ENCODE peak calls at places on chromosomes 11 and 22, in ten cellular contexts. One of them, this sample, is unnamed.

GRCh38 chr22:35684270-35684700 is 33.4 kb upstream of the APOL5 start:
- DNase-seq in Caco-2: no peak
- DNase-seq in Calu3: peak; percentile 10
- DNase-seq in A549: peak; percentile 25
- DNase-seq in CD4-positive, alpha-beta T cell: no peak
- DNase-seq in WTC11: peak; percentile 39
- DNase-seq in astrocyte of the cerebellum: no peak
- DNase-seq in epithelial cell of esophagus: peak; percentile 24
- DNase-seq in left ventricle myocardium inferior: no peak
- DNase-seq in lower lobe of right lung: no peak
- DNase-seq in this sample: no peak

GRCh38 chr22:35230839-35231584 is 26.3 kb upstream of the HMGXB4 start:
- DNase-seq in Calu3: peak; percentile 4
- DNase-seq in CD4-positive, alpha-beta T cell: no peak
- DNase-seq in lower lobe of right lung: no peak
- DNase-seq in left ventricle myocardium inferior: no peak
- DNase-seq in epithelial cell of esophagus: no peak
- DNase-seq in A549: peak; percentile 48
- DNase-seq in WTC11: no peak
- DNase-seq in Caco-2: no peak
- DNase-seq in astrocyte of the cerebellum: no peak
- DNase-seq in this sample: no peak

GRCh38 chr11:118916842-118917388 is 8.8 kb downstream of the BCL9L start:
- DNase-seq in CD4-positive, alpha-beta T cell: no peak
- DNase-seq in Calu3: no peak
- DNase-seq in WTC11: peak; percentile 67
- DNase-seq in Caco-2: peak; percentile 99
- DNase-seq in epithelial cell of esophagus: peak; percentile 65
- DNase-seq in astrocyte of the cerebellum: no peak
- DNase-seq in left ventricle myocardium inferior: peak; percentile 75
- DNase-seq in lower lobe of right lung: no peak
- DNase-seq in A549: peak; percentile 81
- DNase-seq in this sample: no peak

GRCh38 chr11:111870113-111870512 is 1.3 kb downstream of the ALG9 start:
- DNase-seq in left ventricle myocardium inferior: no peak
- DNase-seq in epithelial cell of esophagus: peak; percentile 54
- DNase-seq in WTC11: no peak
- DNase-seq in Caco-2: no peak
- DNase-seq in astrocyte of the cerebellum: no peak
- DNase-seq in lower lobe of right lung: no peak
- DNase-seq in A549: no peak
- DNase-seq in CD4-positive, alpha-beta T cell: no peak
- DNase-seq in Calu3: no peak
- DNase-seq in this sample: no peak

GRCh38 chr11:116918925-116919653 is 81.7 kb upstream of the APOA1 start:
- DNase-seq in Caco-2: no peak
- DNase-seq in astrocyte of the cerebellum: no peak
- DNase-seq in Calu3: no peak
- DNase-seq in lower lobe of right lung: no peak
- DNase-seq in A549: no peak
- DNase-seq in WTC11: no peak
- DNase-seq in epithelial cell of esophagus: no peak
- DNase-seq in left ventricle myocardium inferior: no peak
- DNase-seq in CD4-positive, alpha-beta T cell: no peak
- DNase-seq in this sample: no peak

GRCh38 chr22:31905356-31905755 is 39.0 kb upstream of the YWHAH start:
- DNase-seq in A549: no peak
- DNase-seq in lower lobe of right lung: no peak
- DNase-seq in WTC11: no peak
- DNase-seq in Calu3: no peak
- DNase-seq in CD4-positive, alpha-beta T cell: no peak
- DNase-seq in epithelial cell of esophagus: no peak
- DNase-seq in Caco-2: no peak
- DNase-seq in left ventricle myocardium inferior: no peak
- DNase-seq in astrocyte of the cerebellum: no peak
- DNase-seq in this sample: no peak

GRCh38 chr11:93525601-93526000 is 17.6 kb downstream of the SMCO4 start:
- DNase-seq in epithelial cell of esophagus: no peak
- DNase-seq in Caco-2: no peak
- DNase-seq in A549: no peak
- DNase-seq in Calu3: no peak
- DNase-seq in astrocyte of the cerebellum: no peak
- DNase-seq in left ventricle myocardium inferior: no peak
- DNase-seq in WTC11: no peak
- DNase-seq in CD4-positive, alpha-beta T cell: no peak
- DNase-seq in lower lobe of right lung: no peak
- DNase-seq in this sample: no peak

GRCh38 chr11:44014968-44015623 is 32.7 kb upstream of the ACCSL start:
- DNase-seq in lower lobe of right lung: no peak
- DNase-seq in Calu3: no peak
- DNase-seq in A549: no peak
- DNase-seq in CD4-positive, alpha-beta T cell: no peak
- DNase-seq in epithelial cell of esophagus: no peak
- DNase-seq in Caco-2: no peak
- DNase-seq in astrocyte of the cerebellum: no peak
- DNase-seq in left ventricle myocardium inferior: no peak
- DNase-seq in WTC11: no peak
- DNase-seq in this sample: no peak

GRCh38 chr22:40462195-40462988 is 92.0 kb downstream of the SGSM3 start:
- DNase-seq in Caco-2: no peak
- DNase-seq in left ventricle myocardium inferior: no peak
- DNase-seq in epithelial cell of esophagus: no peak
- DNase-seq in A549: no peak
- DNase-seq in WTC11: no peak
- DNase-seq in lower lobe of right lung: no peak
- DNase-seq in astrocyte of the cerebellum: no peak
- DNase-seq in CD4-positive, alpha-beta T cell: peak; percentile 12
- DNase-seq in Calu3: no peak
- DNase-seq in this sample: no peak

GRCh38 chr11:85180528-85180927 is 446.6 kb downstream of the DLG2 start:
- DNase-seq in lower lobe of right lung: no peak
- DNase-seq in A549: no peak
- DNase-seq in epithelial cell of esophagus: no peak
- DNase-seq in astrocyte of the cerebellum: no peak
- DNase-seq in WTC11: no peak
- DNase-seq in Calu3: no peak
- DNase-seq in Caco-2: no peak
- DNase-seq in left ventricle myocardium inferior: no peak
- DNase-seq in CD4-positive, alpha-beta T cell: no peak
- DNase-seq in this sample: no peak

GRCh38 chr11:85187992-85188391 is 439.2 kb downstream of the DLG2 start:
- DNase-seq in Caco-2: no peak
- DNase-seq in lower lobe of right lung: no peak
- DNase-seq in WTC11: no peak
- DNase-seq in astrocyte of the cerebellum: no peak
- DNase-seq in A549: peak; percentile 29
- DNase-seq in CD4-positive, alpha-beta T cell: no peak
- DNase-seq in left ventricle myocardium inferior: no peak
- DNase-seq in epithelial cell of esophagus: no peak
- DNase-seq in Calu3: no peak
- DNase-seq in this sample: no peak

GRCh38 chr11:85182437-85183109 is 444.6 kb downstream of the DLG2 start:
- DNase-seq in CD4-positive, alpha-beta T cell: no peak
- DNase-seq in epithelial cell of esophagus: peak; percentile 49
- DNase-seq in WTC11: peak; percentile 23
- DNase-seq in A549: peak; percentile 57
- DNase-seq in Calu3: peak; percentile 18
- DNase-seq in astrocyte of the cerebellum: peak; percentile 6
- DNase-seq in Caco-2: peak; percentile 61
- DNase-seq in lower lobe of right lung: no peak
- DNase-seq in left ventricle myocardium inferior: no peak
- DNase-seq in this sample: no peak
- TF ChIP-seq CTCF in CD4-positive, alpha-beta T cell: no peak
- TF ChIP-seq CTCF in epithelial cell of esophagus: peak; percentile 58
- TF ChIP-seq CTCF in WTC11: no peak
- TF ChIP-seq CTCF in A549: no peak
- TF ChIP-seq CTCF in Calu3: peak; percentile 48
- TF ChIP-seq CTCF in astrocyte of the cerebellum: peak; percentile 55
- TF ChIP-seq CTCF in Caco-2: peak; percentile 72
- TF ChIP-seq CTCF in lower lobe of right lung: no peak
- TF ChIP-seq CTCF in left ventricle myocardium inferior: peak; percentile 42
- TF ChIP-seq CTCF in this sample: peak; percentile 11

GRCh38 chr22:33385611-33386010 is 327.4 kb upstream of the SYN3 start:
- DNase-seq in Calu3: no peak
- DNase-seq in Caco-2: no peak
- DNase-seq in CD4-positive, alpha-beta T cell: no peak
- DNase-seq in astrocyte of the cerebellum: no peak
- DNase-seq in lower lobe of right lung: no peak
- DNase-seq in left ventricle myocardium inferior: no peak
- DNase-seq in A549: no peak
- DNase-seq in epithelial cell of esophagus: no peak
- DNase-seq in WTC11: no peak
- DNase-seq in this sample: no peak

GRCh38 chr22:33382427-33382826 is 324.2 kb upstream of the SYN3 start:
- DNase-seq in lower lobe of right lung: no peak
- DNase-seq in astrocyte of the cerebellum: no peak
- DNase-seq in Caco-2: no peak
- DNase-seq in left ventricle myocardium inferior: no peak
- DNase-seq in CD4-positive, alpha-beta T cell: no peak
- DNase-seq in A549: peak; percentile 53
- DNase-seq in Calu3: no peak
- DNase-seq in epithelial cell of esophagus: no peak
- DNase-seq in WTC11: no peak
- DNase-seq in this sample: no peak

GRCh38 chr22:33389927-33390326 is 331.7 kb upstream of the SYN3 start:
- DNase-seq in A549: no peak
- DNase-seq in WTC11: no peak
- DNase-seq in Caco-2: no peak
- DNase-seq in lower lobe of right lung: no peak
- DNase-seq in left ventricle myocardium inferior: no peak
- DNase-seq in astrocyte of the cerebellum: peak; percentile 67
- DNase-seq in Calu3: no peak
- DNase-seq in epithelial cell of esophagus: no peak
- DNase-seq in CD4-positive, alpha-beta T cell: no peak
- DNase-seq in this sample: peak; percentile 24

GRCh38 chr22:33381531-33382406 is 323.6 kb upstream of the SYN3 start:
- DNase-seq in left ventricle myocardium inferior: no peak
- DNase-seq in Calu3: no peak
- DNase-seq in epithelial cell of esophagus: no peak
- DNase-seq in lower lobe of right lung: no peak
- DNase-seq in WTC11: no peak
- DNase-seq in CD4-positive, alpha-beta T cell: no peak
- DNase-seq in astrocyte of the cerebellum: no peak
- DNase-seq in A549: peak; percentile 88
- DNase-seq in Caco-2: peak; percentile 77
- DNase-seq in this sample: no peak

GRCh38 chr22:33386270-33386669 is 328.1 kb upstream of the SYN3 start:
- DNase-seq in epithelial cell of esophagus: no peak
- DNase-seq in A549: no peak
- DNase-seq in WTC11: no peak
- DNase-seq in Calu3: no peak
- DNase-seq in astrocyte of the cerebellum: no peak
- DNase-seq in lower lobe of right lung: no peak
- DNase-seq in left ventricle myocardium inferior: no peak
- DNase-seq in CD4-positive, alpha-beta T cell: no peak
- DNase-seq in Caco-2: no peak
- DNase-seq in this sample: no peak
- TF ChIP-seq CTCF in epithelial cell of esophagus: no peak
- TF ChIP-seq CTCF in A549: no peak
- TF ChIP-seq CTCF in WTC11: no peak
- TF ChIP-seq CTCF in Calu3: no peak
- TF ChIP-seq CTCF in astrocyte of the cerebellum: no peak
- TF ChIP-seq CTCF in lower lobe of right lung: no peak
- TF ChIP-seq CTCF in left ventricle myocardium inferior: no peak
- TF ChIP-seq CTCF in CD4-positive, alpha-beta T cell: no peak
- TF ChIP-seq CTCF in Caco-2: no peak
- TF ChIP-seq CTCF in this sample: no peak

GRCh38 chr22:39215070-39215396 is 29.7 kb downstream of the PDGFB start:
- DNase-seq in Calu3: no peak
- DNase-seq in CD4-positive, alpha-beta T cell: no peak
- DNase-seq in WTC11: no peak
- DNase-seq in left ventricle myocardium inferior: no peak
- DNase-seq in epithelial cell of esophagus: no peak
- DNase-seq in lower lobe of right lung: peak; percentile 13
- DNase-seq in A549: no peak
- DNase-seq in astrocyte of the cerebellum: no peak
- DNase-seq in Caco-2: no peak
- DNase-seq in this sample: no peak

GRCh38 chr22:39216143-39216490 is 28.7 kb downstream of the PDGFB start:
- DNase-seq in WTC11: no peak
- DNase-seq in Calu3: no peak
- DNase-seq in left ventricle myocardium inferior: no peak
- DNase-seq in epithelial cell of esophagus: no peak
- DNase-seq in Caco-2: peak; percentile 20
- DNase-seq in lower lobe of right lung: peak; percentile 34
- DNase-seq in A549: no peak
- DNase-seq in CD4-positive, alpha-beta T cell: no peak
- DNase-seq in astrocyte of the cerebellum: no peak
- DNase-seq in this sample: no peak

GRCh38 chr22:39214006-39214382 is 30.8 kb downstream of the PDGFB start:
- DNase-seq in Caco-2: peak; percentile 26
- DNase-seq in WTC11: no peak
- DNase-seq in Calu3: no peak
- DNase-seq in CD4-positive, alpha-beta T cell: no peak
- DNase-seq in lower lobe of right lung: peak; percentile 6
- DNase-seq in epithelial cell of esophagus: no peak
- DNase-seq in astrocyte of the cerebellum: no peak
- DNase-seq in left ventricle myocardium inferior: no peak
- DNase-seq in A549: no peak
- DNase-seq in this sample: no peak

GRCh38 chr22:39214383-39215069 is 30.3 kb downstream of the PDGFB start:
- DNase-seq in astrocyte of the cerebellum: no peak
- DNase-seq in left ventricle myocardium inferior: no peak
- DNase-seq in Caco-2: peak; percentile 80
- DNase-seq in WTC11: peak; percentile 57
- DNase-seq in Calu3: peak; percentile 76
- DNase-seq in epithelial cell of esophagus: peak; percentile 88
- DNase-seq in lower lobe of right lung: peak; percentile 28
- DNase-seq in A549: peak; percentile 21
- DNase-seq in CD4-positive, alpha-beta T cell: no peak
- DNase-seq in this sample: no peak

GRCh38 chr22:39215430-39216142 is 29.2 kb downstream of the PDGFB start:
- DNase-seq in A549: peak; percentile 27
- DNase-seq in lower lobe of right lung: peak; percentile 37
- DNase-seq in Caco-2: peak; percentile 23
- DNase-seq in astrocyte of the cerebellum: no peak
- DNase-seq in left ventricle myocardium inferior: no peak
- DNase-seq in WTC11: peak; percentile 58
- DNase-seq in Calu3: no peak
- DNase-seq in CD4-positive, alpha-beta T cell: no peak
- DNase-seq in epithelial cell of esophagus: no peak
- DNase-seq in this sample: no peak
- TF ChIP-seq CTCF in A549: peak; percentile 15
- TF ChIP-seq CTCF in lower lobe of right lung: peak; percentile 34
- TF ChIP-seq CTCF in Caco-2: peak; percentile 17
- TF ChIP-seq CTCF in astrocyte of the cerebellum: peak; percentile 23
- TF ChIP-seq CTCF in left ventricle myocardium inferior: peak; percentile 56
- TF ChIP-seq CTCF in WTC11: peak; percentile 23
- TF ChIP-seq CTCF in Calu3: peak; percentile 42
- TF ChIP-seq CTCF in CD4-positive, alpha-beta T cell: peak; percentile 14
- TF ChIP-seq CTCF in epithelial cell of esophagus: peak; percentile 24
- TF ChIP-seq CTCF in this sample: peak; percentile 42

DNA sequence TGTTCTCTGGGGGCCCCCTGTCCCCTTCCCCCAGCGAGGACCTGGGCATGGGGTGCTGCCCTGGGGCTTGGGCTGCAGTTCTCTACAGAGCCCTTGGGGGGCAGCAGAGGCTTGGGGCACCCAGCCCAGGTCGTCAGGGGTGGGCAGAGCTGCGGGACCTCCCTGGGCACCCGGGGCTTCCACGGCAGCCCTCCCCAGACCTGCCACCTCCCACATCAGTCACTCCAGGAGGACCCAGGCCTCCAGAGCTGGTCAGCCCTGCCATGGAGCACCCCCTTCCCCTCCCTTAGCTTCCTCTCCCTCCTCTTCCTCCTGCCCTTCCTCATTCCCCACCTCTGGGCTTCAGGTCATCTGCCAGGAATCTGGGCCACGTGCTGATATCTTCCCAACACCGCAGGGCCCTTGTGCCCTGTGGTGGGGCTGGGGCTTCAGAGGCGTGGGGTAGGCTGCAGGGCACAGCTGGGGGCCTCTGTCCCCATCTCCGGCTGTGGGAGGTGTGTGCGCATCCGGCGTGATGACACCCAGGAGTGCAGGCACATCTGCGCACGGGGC is 5.8 kb downstream of the TSPAN4 start:
- DNase-seq in left ventricle myocardium inferior: no peak
- DNase-seq in epithelial cell of esophagus: peak; percentile 31
- DNase-seq in A549: no peak
- DNase-seq in CD4-positive, alpha-beta T cell: peak; percentile 58
- DNase-seq in WTC11: peak; percentile 75
- DNase-seq in astrocyte of the cerebellum: no peak
- DNase-seq in Calu3: peak; percentile 75
- DNase-seq in Caco-2: no peak
- DNase-seq in lower lobe of right lung: no peak
- DNase-seq in this sample: no peak
- TF ChIP-seq CTCF in left ventricle myocardium inferior: peak; percentile 92
- TF ChIP-seq CTCF in epithelial cell of esophagus: peak; percentile 84
- TF ChIP-seq CTCF in A549: peak; percentile 64
- TF ChIP-seq CTCF in CD4-positive, alpha-beta T cell: peak; percentile 86
- TF ChIP-seq CTCF in WTC11: peak; percentile 83
- TF ChIP-seq CTCF in astrocyte of the cerebellum: peak; percentile 93
- TF ChIP-seq CTCF in Calu3: peak; percentile 89
- TF ChIP-seq CTCF in Caco-2: peak; percentile 84
- TF ChIP-seq CTCF in lower lobe of right lung: peak; percentile 91
- TF ChIP-seq CTCF in this sample: peak; percentile 94